ENCODE peak calls at places on chromosomes 13 and 19, in seven cellular contexts. One of them, this sample, is unnamed.

GRCh38 chr19:1904385-1905070 is 671 bp upstream of the ADAT3 start:
- DNase-seq in heart right ventricle: no peak
- DNase-seq in GM23338: peak
- DNase-seq in cardiac muscle cell: peak
- DNase-seq in HL-60: peak
- DNase-seq in brain microvascular endothelial cell: no peak
- DNase-seq in epithelial cell of esophagus: peak
- DNase-seq in this sample: no peak

GRCh38 chr13:48866204-48866603 is 109.5 kb upstream of the FNDC3A start:
- DNase-seq in heart right ventricle: no peak
- DNase-seq in GM23338: no peak
- DNase-seq in cardiac muscle cell: no peak
- DNase-seq in HL-60: peak
- DNase-seq in brain microvascular endothelial cell: no peak
- DNase-seq in epithelial cell of esophagus: no peak
- DNase-seq in this sample: no peak

GRCh38 chr19:10112037-10112751 is 701 bp downstream of the P2RY11 start:
- DNase-seq in heart right ventricle: no peak
- DNase-seq in GM23338: no peak
- DNase-seq in cardiac muscle cell: no peak
- DNase-seq in HL-60: peak
- DNase-seq in brain microvascular endothelial cell: no peak
- DNase-seq in epithelial cell of esophagus: no peak
- DNase-seq in this sample: no peak

GRCh38 chr13:30108216-30108912 is 199.0 kb downstream of the KATNAL1 start:
- DNase-seq in heart right ventricle: no peak
- DNase-seq in GM23338: no peak
- DNase-seq in cardiac muscle cell: no peak
- DNase-seq in HL-60: no peak
- DNase-seq in brain microvascular endothelial cell: no peak
- DNase-seq in epithelial cell of esophagus: no peak
- DNase-seq in this sample: no peak

GRCh38 chr19:14554382-14554812 is 17.5 kb downstream of the NDUFB7 start:
- DNase-seq in heart right ventricle: no peak
- DNase-seq in GM23338: peak
- DNase-seq in cardiac muscle cell: no peak
- DNase-seq in HL-60: no peak
- DNase-seq in brain microvascular endothelial cell: no peak
- DNase-seq in epithelial cell of esophagus: peak
- DNase-seq in this sample: no peak

GRCh38 chr19:12293771-12294307 is 844 bp downstream of the ZNF44 start:
- DNase-seq in heart right ventricle: peak
- DNase-seq in GM23338: peak
- DNase-seq in cardiac muscle cell: peak
- DNase-seq in HL-60: peak
- DNase-seq in brain microvascular endothelial cell: peak
- DNase-seq in epithelial cell of esophagus: peak
- DNase-seq in this sample: peak

GRCh38 chr13:110448230-110448629 is 113.3 kb downstream of the RAB20 start:
- DNase-seq in heart right ventricle: no peak
- DNase-seq in GM23338: no peak
- DNase-seq in cardiac muscle cell: peak
- DNase-seq in HL-60: no peak
- DNase-seq in brain microvascular endothelial cell: peak
- DNase-seq in epithelial cell of esophagus: peak
- DNase-seq in this sample: peak

GRCh38 chr13:42807236-42807635 is 25.9 kb downstream of the FAM216B start:
- DNase-seq in heart right ventricle: no peak
- DNase-seq in GM23338: no peak
- DNase-seq in cardiac muscle cell: no peak
- DNase-seq in HL-60: no peak
- DNase-seq in brain microvascular endothelial cell: no peak
- DNase-seq in epithelial cell of esophagus: no peak
- DNase-seq in this sample: peak

GRCh38 chr19:58406818-58407657 is 1.4 kb upstream of the ZNF584 start:
- DNase-seq in heart right ventricle: no peak
- DNase-seq in GM23338: peak
- DNase-seq in cardiac muscle cell: no peak
- DNase-seq in HL-60: peak
- DNase-seq in brain microvascular endothelial cell: no peak
- DNase-seq in epithelial cell of esophagus: no peak
- DNase-seq in this sample: peak

GRCh38 chr13:30464496-30465351 is 1.0 kb downstream of the HMGB1 start:
- DNase-seq in heart right ventricle: peak
- DNase-seq in GM23338: peak
- DNase-seq in cardiac muscle cell: peak
- DNase-seq in HL-60: peak
- DNase-seq in brain microvascular endothelial cell: peak
- DNase-seq in epithelial cell of esophagus: peak
- DNase-seq in this sample: peak

GRCh38 chr13:54637377-54637776 is 1608.8 kb downstream of the OLFM4 start:
- DNase-seq in heart right ventricle: no peak
- DNase-seq in GM23338: peak
- DNase-seq in cardiac muscle cell: peak
- DNase-seq in HL-60: no peak
- DNase-seq in brain microvascular endothelial cell: peak
- DNase-seq in epithelial cell of esophagus: peak
- DNase-seq in this sample: no peak

GRCh38 chr13:88097541-88097940 is 426.4 kb downstream of the SLITRK5 start:
- DNase-seq in heart right ventricle: no peak
- DNase-seq in GM23338: no peak
- DNase-seq in cardiac muscle cell: no peak
- DNase-seq in HL-60: no peak
- DNase-seq in brain microvascular endothelial cell: no peak
- DNase-seq in epithelial cell of esophagus: no peak
- DNase-seq in this sample: no peak

GRCh38 chr13:109672545-109672944 is 113.8 kb downstream of the IRS2 start:
- DNase-seq in heart right ventricle: no peak
- DNase-seq in GM23338: no peak
- DNase-seq in cardiac muscle cell: no peak
- DNase-seq in HL-60: no peak
- DNase-seq in brain microvascular endothelial cell: no peak
- DNase-seq in epithelial cell of esophagus: no peak
- DNase-seq in this sample: no peak

GRCh38 chr19:7679017-7679720 is 1.5 kb upstream of the TRAPPC5 start:
- DNase-seq in heart right ventricle: no peak
- DNase-seq in GM23338: no peak
- DNase-seq in cardiac muscle cell: no peak
- DNase-seq in HL-60: peak
- DNase-seq in brain microvascular endothelial cell: no peak
- DNase-seq in epithelial cell of esophagus: peak
- DNase-seq in this sample: no peak

GRCh38 chr13:99316657-99317244 is 9.6 kb upstream of the GPR183 start:
- DNase-seq in heart right ventricle: no peak
- DNase-seq in GM23338: no peak
- DNase-seq in cardiac muscle cell: no peak
- DNase-seq in HL-60: peak
- DNase-seq in brain microvascular endothelial cell: no peak
- DNase-seq in epithelial cell of esophagus: no peak
- DNase-seq in this sample: no peak

GRCh38 chr13:37870895-37871550 is 1.5 kb upstream of the TRPC4 start:
- DNase-seq in heart right ventricle: no peak
- DNase-seq in GM23338: peak
- DNase-seq in cardiac muscle cell: no peak
- DNase-seq in HL-60: no peak
- DNase-seq in brain microvascular endothelial cell: peak
- DNase-seq in epithelial cell of esophagus: peak
- DNase-seq in this sample: peak

GRCh38 chr19:49853852-49854849 is 3.2 kb downstream of the PTOV1 start:
- DNase-seq in heart right ventricle: no peak
- DNase-seq in GM23338: no peak
- DNase-seq in cardiac muscle cell: no peak
- DNase-seq in HL-60: no peak
- DNase-seq in brain microvascular endothelial cell: no peak
- DNase-seq in epithelial cell of esophagus: no peak
- DNase-seq in this sample: no peak

GRCh38 chr13:114145722-114146121 is 13.3 kb upstream of the RASA3 start:
- DNase-seq in heart right ventricle: no peak
- DNase-seq in GM23338: no peak
- DNase-seq in cardiac muscle cell: no peak
- DNase-seq in HL-60: no peak
- DNase-seq in brain microvascular endothelial cell: no peak
- DNase-seq in epithelial cell of esophagus: no peak
- DNase-seq in this sample: no peak

GRCh38 chr13:23430664-23431063 is 2.8 kb downstream of the SACS start:
- DNase-seq in heart right ventricle: no peak
- DNase-seq in GM23338: no peak
- DNase-seq in cardiac muscle cell: no peak
- DNase-seq in HL-60: no peak
- DNase-seq in brain microvascular endothelial cell: no peak
- DNase-seq in epithelial cell of esophagus: no peak
- DNase-seq in this sample: no peak

DNA sequence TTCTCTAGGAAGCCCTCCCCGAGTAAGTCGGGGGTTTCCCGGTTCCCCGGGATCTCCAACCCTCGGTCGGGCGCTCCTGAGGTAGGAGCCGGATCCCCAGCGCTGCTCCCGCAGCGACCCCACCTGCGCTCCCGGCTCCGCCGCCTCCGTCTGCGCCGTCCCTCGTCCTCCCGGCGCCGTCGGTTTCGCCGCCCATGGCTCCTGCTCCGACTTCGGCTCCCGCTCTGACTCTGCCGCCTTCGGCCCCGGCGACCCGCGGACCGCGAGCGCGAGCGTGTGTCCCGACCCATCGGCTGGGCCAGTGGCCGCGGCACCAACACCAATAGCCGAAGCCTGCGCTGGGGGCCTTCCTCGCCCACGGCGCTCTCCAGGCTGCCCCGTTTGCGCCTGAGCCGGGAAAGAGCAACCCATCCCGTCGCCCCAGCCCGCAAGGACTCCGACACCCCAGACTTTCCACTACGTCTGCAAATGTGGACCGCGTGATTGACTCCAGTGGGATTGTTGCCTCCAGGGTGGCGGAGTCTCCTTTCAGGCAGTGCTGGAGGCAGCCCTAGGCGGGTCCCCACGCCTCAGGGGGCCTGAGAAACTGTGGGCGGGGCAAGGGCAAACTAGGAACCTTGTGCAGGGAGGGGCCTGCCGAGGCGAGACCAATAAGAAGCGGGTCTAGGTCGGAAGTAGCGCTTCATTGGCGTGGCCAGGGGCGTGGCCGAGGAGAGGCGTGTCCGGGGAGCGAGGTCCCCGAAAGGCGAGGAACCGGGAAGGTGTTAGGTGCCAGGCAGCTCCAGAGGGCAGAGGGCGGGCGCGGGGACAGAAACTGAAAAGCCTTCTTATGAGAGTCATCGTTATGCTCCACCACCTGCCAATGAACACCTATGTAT is at the start of gene CACTIN:
- DNase-seq in heart right ventricle: peak
- DNase-seq in GM23338: peak
- DNase-seq in cardiac muscle cell: peak
- DNase-seq in HL-60: peak
- DNase-seq in brain microvascular endothelial cell: peak
- DNase-seq in epithelial cell of esophagus: peak
- DNase-seq in this sample: peak
- TF ChIP-seq CTCF in heart right ventricle: no peak
- TF ChIP-seq CTCF in GM23338: no peak
- TF ChIP-seq CTCF in cardiac muscle cell: no peak
- TF ChIP-seq CTCF in HL-60: no peak
- TF ChIP-seq CTCF in brain microvascular endothelial cell: no peak
- TF ChIP-seq CTCF in epithelial cell of esophagus: no peak
- TF ChIP-seq CTCF in this sample: no peak

DNA sequence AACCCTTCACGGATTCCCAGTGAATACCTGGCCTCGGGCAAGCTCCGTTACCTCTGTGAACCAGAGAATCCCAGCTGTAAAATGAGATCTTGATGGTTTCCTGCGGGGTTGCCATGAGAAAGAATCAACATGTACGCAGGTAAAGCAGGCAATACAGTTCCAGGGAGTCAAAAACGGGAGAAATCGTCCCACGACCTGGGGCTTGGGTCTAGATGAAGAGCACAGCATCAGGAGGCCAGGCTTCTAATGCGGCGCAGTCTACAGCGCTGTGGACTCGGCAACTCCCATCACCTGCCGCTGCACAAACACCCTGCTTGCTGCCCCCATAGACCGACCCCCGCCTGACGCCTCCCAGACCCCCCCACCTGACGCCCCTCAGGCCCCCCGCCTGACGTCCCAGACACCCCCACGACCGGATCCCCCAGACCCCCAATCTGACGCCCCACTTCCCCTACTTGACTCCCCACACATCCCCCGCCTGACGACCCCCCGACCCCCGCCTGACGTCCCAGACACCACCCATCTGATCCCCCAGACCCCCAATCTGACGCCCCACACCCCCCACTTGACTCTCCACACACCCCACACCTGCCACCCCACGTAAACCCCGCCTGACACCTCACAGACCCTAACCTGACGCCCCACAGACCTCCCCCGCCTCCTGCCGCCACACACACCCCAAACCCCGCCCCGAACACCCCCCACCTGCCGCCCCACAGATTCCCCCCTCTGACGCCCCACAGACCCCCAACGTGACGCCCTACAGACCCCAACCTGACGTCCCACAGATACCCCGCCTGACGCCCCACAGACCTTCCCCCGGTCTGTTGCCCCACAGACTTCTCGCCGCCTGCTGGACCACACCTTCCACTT is 589 bp downstream of the LIG4 start:
- DNase-seq in heart right ventricle: peak
- DNase-seq in GM23338: peak
- DNase-seq in cardiac muscle cell: peak
- DNase-seq in HL-60: no peak
- DNase-seq in brain microvascular endothelial cell: no peak
- DNase-seq in epithelial cell of esophagus: peak
- DNase-seq in this sample: no peak
- H3K4me3 ChIP-seq in heart right ventricle: peak
- H3K4me3 ChIP-seq in GM23338: peak
- H3K4me3 ChIP-seq in cardiac muscle cell: peak
- H3K4me3 ChIP-seq in HL-60: peak
- H3K4me3 ChIP-seq in brain microvascular endothelial cell: peak
- H3K4me3 ChIP-seq in epithelial cell of esophagus: peak
- H3K4me3 ChIP-seq in this sample: peak

GRCh38 chr19:43490759-43491158 is 13.8 kb downstream of the PHLDB3 start:
- DNase-seq in heart right ventricle: no peak
- DNase-seq in GM23338: no peak
- DNase-seq in cardiac muscle cell: no peak
- DNase-seq in HL-60: no peak
- DNase-seq in brain microvascular endothelial cell: no peak
- DNase-seq in epithelial cell of esophagus: no peak
- DNase-seq in this sample: no peak
- TF ChIP-seq CTCF in heart right ventricle: no peak
- TF ChIP-seq CTCF in GM23338: no peak
- TF ChIP-seq CTCF in cardiac muscle cell: no peak
- TF ChIP-seq CTCF in HL-60: no peak
- TF ChIP-seq CTCF in brain microvascular endothelial cell: no peak
- TF ChIP-seq CTCF in epithelial cell of esophagus: no peak
- TF ChIP-seq CTCF in this sample: no peak

GRCh38 chr19:52494518-52494917 is 33.0 kb upstream of the ZNF808 start:
- DNase-seq in heart right ventricle: no peak
- DNase-seq in GM23338: no peak
- DNase-seq in cardiac muscle cell: no peak
- DNase-seq in HL-60: no peak
- DNase-seq in brain microvascular endothelial cell: peak
- DNase-seq in epithelial cell of esophagus: no peak
- DNase-seq in this sample: no peak

GRCh38 chr19:52492201-52492960 is 35.1 kb upstream of the ZNF808 start:
- DNase-seq in heart right ventricle: no peak
- DNase-seq in GM23338: peak
- DNase-seq in cardiac muscle cell: peak
- DNase-seq in HL-60: no peak
- DNase-seq in brain microvascular endothelial cell: no peak
- DNase-seq in epithelial cell of esophagus: peak
- DNase-seq in this sample: no peak

GRCh38 chr19:52498571-52498970 is 28.9 kb upstream of the ZNF808 start:
- DNase-seq in heart right ventricle: no peak
- DNase-seq in GM23338: no peak
- DNase-seq in cardiac muscle cell: no peak
- DNase-seq in HL-60: no peak
- DNase-seq in brain microvascular endothelial cell: no peak
- DNase-seq in epithelial cell of esophagus: no peak
- DNase-seq in this sample: no peak

GRCh38 chr19:52492991-52493470 is 34.4 kb upstream of the ZNF808 start:
- DNase-seq in heart right ventricle: peak
- DNase-seq in GM23338: peak
- DNase-seq in cardiac muscle cell: peak
- DNase-seq in HL-60: no peak
- DNase-seq in brain microvascular endothelial cell: no peak
- DNase-seq in epithelial cell of esophagus: peak
- DNase-seq in this sample: no peak
- H3K4me3 ChIP-seq in heart right ventricle: no peak
- H3K4me3 ChIP-seq in GM23338: peak
- H3K4me3 ChIP-seq in cardiac muscle cell: peak
- H3K4me3 ChIP-seq in HL-60: no peak
- H3K4me3 ChIP-seq in brain microvascular endothelial cell: no peak
- H3K4me3 ChIP-seq in epithelial cell of esophagus: no peak
- H3K4me3 ChIP-seq in this sample: no peak

This sample was measured in fibroblast of mammary gland.